ENCODE peak calls at places on chromosomes 12 and 14, in seven cellular contexts. One of them, this sample, is unnamed.

GRCh38 chr12:67989184-67989965 is at the start of gene IFNG-AS1:
- DNase-seq in H9: no peak
- DNase-seq in Calu3: no peak
- DNase-seq in astrocyte of the cerebellum: no peak
- DNase-seq in MCF 10A: no peak
- DNase-seq in foreskin fibroblast: no peak
- DNase-seq in cardiac fibroblast: no peak
- DNase-seq in this sample: no peak

GRCh38 chr14:100898935-100899840 is 4.3 kb downstream of the RTL1 start:
- DNase-seq in MCF 10A: no peak
- DNase-seq in foreskin fibroblast: no peak
- DNase-seq in cardiac fibroblast: no peak
- DNase-seq in H9: peak
- DNase-seq in astrocyte of the cerebellum: no peak
- DNase-seq in Calu3: no peak
- DNase-seq in this sample: no peak

GRCh38 chr14:77027538-77028383 is 747 bp downstream of the IRF2BPL start:
- DNase-seq in astrocyte of the cerebellum: no peak
- DNase-seq in Calu3: peak
- DNase-seq in H9: peak
- DNase-seq in MCF 10A: peak
- DNase-seq in cardiac fibroblast: peak
- DNase-seq in foreskin fibroblast: peak
- DNase-seq in this sample: peak

GRCh38 chr12:46264057-46264456 is 4.8 kb downstream of the SLC38A1 start:
- DNase-seq in Calu3: no peak
- DNase-seq in foreskin fibroblast: no peak
- DNase-seq in cardiac fibroblast: peak
- DNase-seq in H9: no peak
- DNase-seq in MCF 10A: peak
- DNase-seq in astrocyte of the cerebellum: no peak
- DNase-seq in this sample: no peak

GRCh38 chr12:67434653-67435375 is 165.7 kb downstream of the CAND1 start:
- DNase-seq in MCF 10A: peak
- DNase-seq in H9: no peak
- DNase-seq in cardiac fibroblast: peak
- DNase-seq in Calu3: no peak
- DNase-seq in foreskin fibroblast: peak
- DNase-seq in astrocyte of the cerebellum: peak
- DNase-seq in this sample: no peak

GRCh38 chr12:45612044-45612794 is 117.3 kb upstream of the ARID2 start:
- DNase-seq in Calu3: no peak
- DNase-seq in cardiac fibroblast: peak
- DNase-seq in astrocyte of the cerebellum: no peak
- DNase-seq in H9: no peak
- DNase-seq in MCF 10A: no peak
- DNase-seq in foreskin fibroblast: peak
- DNase-seq in this sample: no peak

GRCh38 chr14:52089208-52089607 is 20.3 kb upstream of the NID2 start:
- DNase-seq in H9: no peak
- DNase-seq in Calu3: no peak
- DNase-seq in cardiac fibroblast: peak
- DNase-seq in foreskin fibroblast: no peak
- DNase-seq in astrocyte of the cerebellum: no peak
- DNase-seq in MCF 10A: no peak
- DNase-seq in this sample: no peak

GRCh38 chr12:39505025-39505424 is 62.1 kb upstream of the KIF21A start:
- DNase-seq in H9: no peak
- DNase-seq in cardiac fibroblast: no peak
- DNase-seq in MCF 10A: no peak
- DNase-seq in astrocyte of the cerebellum: peak
- DNase-seq in Calu3: peak
- DNase-seq in foreskin fibroblast: no peak
- DNase-seq in this sample: no peak

GRCh38 chr12:107845980-107846659 is 71.6 kb downstream of the ASCL4 start:
- DNase-seq in foreskin fibroblast: peak
- DNase-seq in H9: no peak
- DNase-seq in Calu3: no peak
- DNase-seq in cardiac fibroblast: no peak
- DNase-seq in astrocyte of the cerebellum: no peak
- DNase-seq in MCF 10A: peak
- DNase-seq in this sample: no peak

GRCh38 chr14:54730156-54730961 is 163.4 kb downstream of the SAMD4A start:
- DNase-seq in cardiac fibroblast: peak
- DNase-seq in astrocyte of the cerebellum: peak
- DNase-seq in H9: no peak
- DNase-seq in Calu3: no peak
- DNase-seq in MCF 10A: no peak
- DNase-seq in foreskin fibroblast: peak
- DNase-seq in this sample: no peak

GRCh38 chr12:106122004-106122403 is 16.8 kb downstream of the NUAK1 start:
- DNase-seq in H9: no peak
- DNase-seq in MCF 10A: no peak
- DNase-seq in Calu3: no peak
- DNase-seq in cardiac fibroblast: no peak
- DNase-seq in astrocyte of the cerebellum: no peak
- DNase-seq in foreskin fibroblast: no peak
- DNase-seq in this sample: no peak

GRCh38 chr12:25994252-25994651 is 35.8 kb downstream of the RASSF8 start:
- DNase-seq in astrocyte of the cerebellum: peak
- DNase-seq in MCF 10A: peak
- DNase-seq in Calu3: no peak
- DNase-seq in H9: no peak
- DNase-seq in foreskin fibroblast: peak
- DNase-seq in cardiac fibroblast: peak
- DNase-seq in this sample: no peak

GRCh38 chr12:2435511-2435910 is 359.3 kb upstream of the FKBP4 start:
- DNase-seq in MCF 10A: no peak
- DNase-seq in astrocyte of the cerebellum: no peak
- DNase-seq in cardiac fibroblast: no peak
- DNase-seq in Calu3: no peak
- DNase-seq in H9: no peak
- DNase-seq in foreskin fibroblast: no peak
- DNase-seq in this sample: no peak

GRCh38 chr12:38904932-38905479 is 385 bp downstream of the CPNE8 start:
- DNase-seq in MCF 10A: peak
- DNase-seq in foreskin fibroblast: peak
- DNase-seq in H9: peak
- DNase-seq in astrocyte of the cerebellum: no peak
- DNase-seq in cardiac fibroblast: peak
- DNase-seq in Calu3: peak
- DNase-seq in this sample: peak

GRCh38 chr12:57390174-57390573 is 40.7 kb downstream of the R3HDM2 start:
- DNase-seq in MCF 10A: no peak
- DNase-seq in cardiac fibroblast: no peak
- DNase-seq in astrocyte of the cerebellum: no peak
- DNase-seq in foreskin fibroblast: no peak
- DNase-seq in Calu3: no peak
- DNase-seq in H9: no peak
- DNase-seq in this sample: no peak

GRCh38 chr14:73008501-73008900 is 18.4 kb downstream of the ZFYVE1 start:
- DNase-seq in foreskin fibroblast: no peak
- DNase-seq in H9: no peak
- DNase-seq in cardiac fibroblast: peak
- DNase-seq in astrocyte of the cerebellum: peak
- DNase-seq in Calu3: no peak
- DNase-seq in MCF 10A: no peak
- DNase-seq in this sample: no peak

GRCh38 chr12:678747-679712 is 15.8 kb upstream of the NINJ2 start:
- DNase-seq in astrocyte of the cerebellum: no peak
- DNase-seq in foreskin fibroblast: no peak
- DNase-seq in Calu3: no peak
- DNase-seq in H9: no peak
- DNase-seq in MCF 10A: no peak
- DNase-seq in cardiac fibroblast: no peak
- DNase-seq in this sample: no peak

GRCh38 chr14:89374908-89375307 is 42.1 kb downstream of the FOXN3 start:
- DNase-seq in foreskin fibroblast: no peak
- DNase-seq in astrocyte of the cerebellum: no peak
- DNase-seq in cardiac fibroblast: no peak
- DNase-seq in Calu3: no peak
- DNase-seq in MCF 10A: no peak
- DNase-seq in H9: no peak
- DNase-seq in this sample: no peak

GRCh38 chr12:126389961-126390360 is 1324.7 kb downstream of the AACS start:
- DNase-seq in H9: no peak
- DNase-seq in cardiac fibroblast: no peak
- DNase-seq in foreskin fibroblast: no peak
- DNase-seq in MCF 10A: no peak
- DNase-seq in Calu3: no peak
- DNase-seq in astrocyte of the cerebellum: no peak
- DNase-seq in this sample: no peak

GRCh38 chr14:89212386-89213235 is 204.4 kb downstream of the FOXN3 start:
- DNase-seq in H9: no peak
- DNase-seq in Calu3: no peak
- DNase-seq in astrocyte of the cerebellum: no peak
- DNase-seq in foreskin fibroblast: no peak
- DNase-seq in MCF 10A: no peak
- DNase-seq in cardiac fibroblast: no peak
- DNase-seq in this sample: no peak

GRCh38 chr12:101552277-101552676 is 42.5 kb upstream of the MYBPC1 start:
- DNase-seq in astrocyte of the cerebellum: peak
- DNase-seq in cardiac fibroblast: peak
- DNase-seq in foreskin fibroblast: peak
- DNase-seq in H9: no peak
- DNase-seq in MCF 10A: peak
- DNase-seq in Calu3: no peak
- DNase-seq in this sample: no peak

GRCh38 chr14:70239802-70240201 is 51.1 kb upstream of the SLC8A3 start:
- DNase-seq in Calu3: no peak
- DNase-seq in MCF 10A: no peak
- DNase-seq in cardiac fibroblast: no peak
- DNase-seq in foreskin fibroblast: no peak
- DNase-seq in astrocyte of the cerebellum: no peak
- DNase-seq in H9: no peak
- DNase-seq in this sample: no peak

GRCh38 chr12:78431931-78432330 is 432.6 kb upstream of the SYT1 start:
- DNase-seq in cardiac fibroblast: no peak
- DNase-seq in H9: no peak
- DNase-seq in astrocyte of the cerebellum: no peak
- DNase-seq in foreskin fibroblast: peak
- DNase-seq in Calu3: no peak
- DNase-seq in MCF 10A: no peak
- DNase-seq in this sample: no peak

GRCh38 chr12:6235499-6235898 is 35.3 kb downstream of the CD9 start:
- DNase-seq in MCF 10A: no peak
- DNase-seq in astrocyte of the cerebellum: no peak
- DNase-seq in foreskin fibroblast: no peak
- DNase-seq in cardiac fibroblast: no peak
- DNase-seq in H9: no peak
- DNase-seq in Calu3: no peak
- DNase-seq in this sample: no peak

GRCh38 chr14:71143391-71144290 is 236.4 kb downstream of the PCNX1 start:
- DNase-seq in cardiac fibroblast: peak
- DNase-seq in MCF 10A: peak
- DNase-seq in Calu3: no peak
- DNase-seq in foreskin fibroblast: peak
- DNase-seq in H9: no peak
- DNase-seq in astrocyte of the cerebellum: no peak
- DNase-seq in this sample: no peak

GRCh38 chr14:70707138-70708038 is 65.7 kb downstream of the TTC9 start:
- DNase-seq in H9: peak
- DNase-seq in MCF 10A: peak
- DNase-seq in foreskin fibroblast: peak
- DNase-seq in cardiac fibroblast: peak
- DNase-seq in Calu3: peak
- DNase-seq in astrocyte of the cerebellum: peak
- DNase-seq in this sample: no peak

GRCh38 chr12:18946106-18946505 is 183.4 kb upstream of the PLEKHA5 start:
- DNase-seq in foreskin fibroblast: no peak
- DNase-seq in H9: no peak
- DNase-seq in MCF 10A: no peak
- DNase-seq in Calu3: no peak
- DNase-seq in astrocyte of the cerebellum: no peak
- DNase-seq in cardiac fibroblast: no peak
- DNase-seq in this sample: no peak
- TF ChIP-seq CTCF in foreskin fibroblast: no peak
- TF ChIP-seq CTCF in H9: no peak
- TF ChIP-seq CTCF in MCF 10A: no peak
- TF ChIP-seq CTCF in Calu3: no peak
- TF ChIP-seq CTCF in astrocyte of the cerebellum: no peak
- TF ChIP-seq CTCF in cardiac fibroblast: no peak
- TF ChIP-seq CTCF in this sample: no peak

GRCh38 chr12:70724444-70724843 is 87.2 kb upstream of the PTPRB start:
- DNase-seq in Calu3: no peak
- DNase-seq in astrocyte of the cerebellum: no peak
- DNase-seq in cardiac fibroblast: peak
- DNase-seq in H9: peak
- DNase-seq in foreskin fibroblast: no peak
- DNase-seq in MCF 10A: peak
- DNase-seq in this sample: no peak
- TF ChIP-seq CTCF in Calu3: no peak
- TF ChIP-seq CTCF in astrocyte of the cerebellum: peak
- TF ChIP-seq CTCF in cardiac fibroblast: peak
- TF ChIP-seq CTCF in H9: peak
- TF ChIP-seq CTCF in foreskin fibroblast: peak
- TF ChIP-seq CTCF in MCF 10A: peak
- TF ChIP-seq CTCF in this sample: peak

GRCh38 chr14:45610303-45610702 is 357.3 kb upstream of the MIS18BP1 start:
- DNase-seq in H9: no peak
- DNase-seq in cardiac fibroblast: no peak
- DNase-seq in foreskin fibroblast: no peak
- DNase-seq in Calu3: peak
- DNase-seq in MCF 10A: peak
- DNase-seq in astrocyte of the cerebellum: no peak
- DNase-seq in this sample: no peak
- TF ChIP-seq CTCF in H9: peak
- TF ChIP-seq CTCF in cardiac fibroblast: peak
- TF ChIP-seq CTCF in foreskin fibroblast: no peak
- TF ChIP-seq CTCF in Calu3: no peak
- TF ChIP-seq CTCF in MCF 10A: peak
- TF ChIP-seq CTCF in astrocyte of the cerebellum: peak
- TF ChIP-seq CTCF in this sample: no peak

GRCh38 chr12:117472983-117473382 is 111.6 kb upstream of the NOS1 start:
- DNase-seq in H9: peak
- DNase-seq in astrocyte of the cerebellum: no peak
- DNase-seq in MCF 10A: peak
- DNase-seq in Calu3: peak
- DNase-seq in foreskin fibroblast: no peak
- DNase-seq in cardiac fibroblast: no peak
- DNase-seq in this sample: peak
- TF ChIP-seq CTCF in H9: peak
- TF ChIP-seq CTCF in astrocyte of the cerebellum: peak
- TF ChIP-seq CTCF in MCF 10A: no peak
- TF ChIP-seq CTCF in Calu3: peak
- TF ChIP-seq CTCF in foreskin fibroblast: peak
- TF ChIP-seq CTCF in cardiac fibroblast: peak
- TF ChIP-seq CTCF in this sample: peak